ENCODE peak calls at places on chromosome 22, in eight cellular contexts. G is pancreas; X is right atrium auricular region; A is heart right ventricle; N is activated gamma-delta T cell; I is iris pigment epithelial cell; T is activated CD4-positive, alpha-beta T cell treated with anti-CD3 and anti-CD28 coated beads, Interleukin-2, amount 10 ng/mL, durations not matched to agents 7 days and 5 days; E is naive thymus-derived CD8-positive, alpha-beta T cell. Z is an unnamed sample.

GRCh38 chr22:26590525-26590858 is 560 bp upstream of the TPST2 start:
- DNase-seq in G (no peak), X (no peak), A (no peak), N (no peak), I (peak; percentile 18), T (no peak), E (no peak), Z (no peak)

GRCh38 chr22:44933829-44934735 is 75.7 kb downstream of the PHF21B start:
- DNase-seq in G (no peak), X (no peak), A (no peak), N (no peak), I (no peak), T (no peak), E (no peak), Z (no peak)

GRCh38 chr22:43346521-43346929 is 3.4 kb upstream of the SCUBE1 start:
- DNase-seq in G (peak; percentile 51), X (no peak), A (peak; percentile 62), N (no peak), I (peak; percentile 17), T (peak; percentile 70), E (peak; percentile 60), Z (peak; percentile 58)

GRCh38 chr22:47036936-47037485 is 274.6 kb downstream of the TBC1D22A start:
- DNase-seq in G (no peak), X (no peak), A (peak; percentile 1), N (no peak), I (no peak), T (no peak), E (no peak), Z (no peak)

GRCh38 chr22:27879923-27880322 is 39.1 kb downstream of the PITPNB start:
- DNase-seq in G (no peak), X (no peak), A (no peak), N (no peak), I (peak; percentile 57), T (peak; percentile 17), E (no peak), Z (no peak)

GRCh38 chr22:41557401-41558240 is 3.2 kb upstream of the CSDC2 start:
- DNase-seq in G (peak; percentile 74), X (peak; percentile 80), A (peak; percentile 75), N (no peak), I (peak; percentile 72), T (no peak), E (no peak), Z (peak; percentile 81)

GRCh38 chr22:17866127-17866526 is 91.9 kb upstream of the BID start:
- DNase-seq in G (no peak), X (no peak), A (no peak), N (no peak), I (no peak), T (no peak), E (no peak), Z (no peak)

GRCh38 chr22:39529487-39529851 is 3.1 kb downstream of the RPS19BP1 start:
- DNase-seq in G (no peak), X (no peak), A (no peak), N (no peak), I (no peak), T (no peak), E (no peak), Z (no peak)

GRCh38 chr22:37130031-37130430 is 19.7 kb downstream of the IL2RB start:
- DNase-seq in G (no peak), X (no peak), A (no peak), N (no peak), I (no peak), T (no peak), E (no peak), Z (no peak)

GRCh38 chr22:49825436-49825835 is 2.2 kb downstream of the BRD1 start:
- DNase-seq in G (no peak), X (no peak), A (no peak), N (no peak), I (peak; percentile 42), T (no peak), E (no peak), Z (no peak)

GRCh38 chr22:45686842-45687241 is 15.2 kb downstream of the ATXN10 start:
- DNase-seq in G (no peak), X (no peak), A (no peak), N (no peak), I (no peak), T (no peak), E (no peak), Z (no peak)

GRCh38 chr22:40413873-40414272 is 43.5 kb downstream of the SGSM3 start:
- DNase-seq in G (no peak), X (no peak), A (no peak), N (no peak), I (no peak), T (no peak), E (no peak), Z (no peak)

GRCh38 chr22:46813816-46814597 is 51.6 kb downstream of the TBC1D22A start:
- DNase-seq in G (no peak), X (no peak), A (no peak), N (no peak), I (peak; percentile 77), T (no peak), E (no peak), Z (no peak)

GRCh38 chr22:29842740-29843139 is 4.7 kb upstream of the ASCC2 start:
- DNase-seq in G (no peak), X (peak; percentile 62), A (no peak), N (no peak), I (peak; percentile 95), T (no peak), E (no peak), Z (no peak)

GRCh38 chr22:26970809-26971394 is 313.5 kb downstream of the MIAT start:
- DNase-seq in G (no peak), X (no peak), A (no peak), N (no peak), I (no peak), T (no peak), E (no peak), Z (no peak)

GRCh38 chr22:39117585-39118191 is 20.6 kb downstream of the APOBEC3H start:
- DNase-seq in G (no peak), X (no peak), A (no peak), N (no peak), I (peak; percentile 50), T (peak; percentile 88), E (peak; percentile 63), Z (no peak)

GRCh38 chr22:42439821-42440674 is 7.8 kb upstream of the NFAM1 start:
- DNase-seq in G (peak; percentile 53), X (no peak), A (peak; percentile 40), N (no peak), I (peak; percentile 52), T (peak; percentile 10), E (no peak), Z (no peak)

GRCh38 chr22:46547883-46548244 is 10.4 kb upstream of the CELSR1 start:
- DNase-seq in G (no peak), X (peak; percentile 89), A (peak; percentile 69), N (no peak), I (peak; percentile 82), T (no peak), E (no peak), Z (peak; percentile 67)

GRCh38 chr22:47822459-47822858 is 1060.0 kb downstream of the TBC1D22A start:
- DNase-seq in G (no peak), X (no peak), A (no peak), N (no peak), I (no peak), T (no peak), E (peak; percentile 9), Z (no peak)

GRCh38 chr22:47152236-47152635 is 389.8 kb downstream of the TBC1D22A start:
- DNase-seq in G (no peak), X (no peak), A (no peak), N (no peak), I (no peak), T (no peak), E (no peak), Z (no peak)

GRCh38 chr22:50338860-50339462 is 4.2 kb upstream of the PPP6R2 start:
- DNase-seq in G (no peak), X (no peak), A (no peak), N (no peak), I (no peak), T (no peak), E (no peak), Z (no peak)

GRCh38 chr22:40211481-40212052 is 33.8 kb downstream of the TNRC6B start:
- DNase-seq in G (no peak), X (no peak), A (no peak), N (no peak), I (no peak), T (no peak), E (no peak), Z (no peak)

GRCh38 chr22:41286639-41287091 is 678 bp upstream of the RANGAP1 start:
- DNase-seq in G (no peak), X (no peak), A (no peak), N (no peak), I (no peak), T (peak; percentile 57), E (peak; percentile 55), Z (peak; percentile 41)

GRCh38 chr22:30305519-30305905 is 16.2 kb upstream of the CASTOR1 start:
- DNase-seq in G (no peak), X (peak; percentile 89), A (peak; percentile 68), N (no peak), I (peak; percentile 51), T (peak; percentile 80), E (peak; percentile 52), Z (no peak)

GRCh38 chr22:50173221-50173982 is 2.9 kb downstream of the PANX2 start:
- DNase-seq in G (peak; percentile 17), X (no peak), A (no peak), N (no peak), I (no peak), T (no peak), E (no peak), Z (no peak)

GRCh38 chr22:46318576-46318975 is 16.9 kb upstream of the TRMU start:
- DNase-seq in G (no peak), X (no peak), A (no peak), N (no peak), I (no peak), T (no peak), E (no peak), Z (no peak)

GRCh38 chr22:19043111-19044085 is 78.8 kb downstream of the DGCR2 start:
- DNase-seq in G (no peak), X (no peak), A (no peak), N (no peak), I (no peak), T (no peak), E (no peak), Z (no peak)

GRCh38 chr22:45072322-45072903 is 62.6 kb upstream of the PHF21B start:
- DNase-seq in G (no peak), X (no peak), A (no peak), N (no peak), I (peak; percentile 62), T (no peak), E (no peak), Z (no peak)

GRCh38 chr22:33919591-33920501 is at the start of gene LARGE1:
- DNase-seq in G (peak; percentile 65), X (peak; percentile 60), A (peak; percentile 54), N (no peak), I (peak; percentile 14), T (no peak), E (peak; percentile 18), Z (peak; percentile 46)

GRCh38 chr22:28442264-28442950 is 237.2 kb downstream of the TTC28 start:
- DNase-seq in G (peak; percentile 82), X (peak; percentile 69), A (peak; percentile 83), N (peak; percentile 18), I (peak; percentile 83), T (peak; percentile 81), E (peak; percentile 75), Z (peak; percentile 82)

GRCh38 chr22:19359554-19360299 is 68.2 kb upstream of the CLTCL1 start:
- DNase-seq in G (no peak), X (no peak), A (no peak), N (no peak), I (no peak), T (no peak), E (no peak), Z (no peak)

GRCh38 chr22:31143537-31143936 is 3.2 kb upstream of the PLA2G3 start:
- DNase-seq in G (no peak), X (no peak), A (no peak), N (no peak), I (no peak), T (no peak), E (no peak), Z (no peak)

GRCh38 chr22:46902998-46903916 is 140.8 kb downstream of the TBC1D22A start:
- DNase-seq in G (no peak), X (peak; percentile 52), A (no peak), N (no peak), I (no peak), T (no peak), E (no peak), Z (no peak)

GRCh38 chr22:48335442-48336139 is 1492.1 kb downstream of the BRD1 start:
- DNase-seq in G (no peak), X (no peak), A (no peak), N (no peak), I (no peak), T (no peak), E (no peak), Z (no peak)

Z was measured in lung.